ENCODE peak calls at places on chromosomes 4 and X, in seven cellular contexts. K is activated CD4-positive, alpha-beta T cell treated with anti-CD3 and anti-CD28 coated beads, Interleukin-2, amount 50 U/mL, for 48 hours; B is mammary epithelial cell; G is immature natural killer cell; H is CD8-positive, alpha-beta T cell; P is NAMALWA; T is CD4-positive, alpha-beta T cell. C is an unnamed sample.
A peak's percentile ranks its signal among the peaks of the same experiment; 100 is the strongest.

GRCh38 chr4:174437324-174437723 is 85.0 kb downstream of the HPGD start:
- DNase-seq in K (no peak), H (no peak), P (no peak), G (no peak), B (peak; percentile 89), T (no peak), C (no peak)

GRCh38 chrX:53685711-53686110 is 808 bp downstream of the HUWE1 start:
- DNase-seq in T (no peak), K (no peak), P (no peak), H (no peak), B (no peak), G (no peak), C (no peak)

GRCh38 chrX:1212532-1212931 is at the start of gene CRLF2:
- DNase-seq in P (peak; percentile 11), T (no peak), K (no peak), G (no peak), H (no peak), B (peak; percentile 29), C (peak; percentile 60)

GRCh38 chr4:183362916-183363542 is 40.8 kb upstream of the CLDN24 start:
- DNase-seq in T (no peak), H (no peak), B (no peak), P (no peak), K (no peak), G (no peak), C (no peak)

GRCh38 chrX:17390325-17390992 is 15.5 kb downstream of the NHS start:
- DNase-seq in P (no peak), H (no peak), K (no peak), T (no peak), G (no peak), B (no peak), C (no peak)

GRCh38 chr4:36281384-36282106 is at the start of gene DTHD1:
- DNase-seq in T (no peak), P (no peak), G (peak; percentile 75), K (peak; percentile 28), H (no peak), B (peak; percentile 68), C (peak; percentile 31)

GRCh38 chr4:174152717-174153466 is 130.6 kb downstream of the FBXO8 start:
- DNase-seq in G (no peak), H (no peak), P (no peak), B (no peak), K (no peak), T (no peak), C (no peak)

GRCh38 chr4:186936496-186937375 is 213.1 kb upstream of the FAT1 start:
- DNase-seq in B (peak; percentile 79), G (no peak), H (no peak), T (no peak), K (no peak), P (no peak), C (no peak)

GRCh38 chr4:8275511-8275910 is 6.0 kb downstream of the HTRA3 start:
- DNase-seq in K (no peak), P (no peak), B (no peak), T (no peak), G (no peak), H (no peak), C (no peak)

GRCh38 chr4:147975902-147976301 is 244.0 kb downstream of the ARHGAP10 start:
- DNase-seq in B (peak; percentile 54), H (no peak), G (no peak), P (no peak), T (no peak), K (no peak), C (no peak)